ENCODE peak calls at places on chromosomes 2 and 18, in four cellular contexts. P is HepG2, Z is IMR-90, I is K562. Y is an unnamed sample.

GRCh38 chr2:136394136-136395060 is 276.4 kb upstream of the CXCR4 start:
- DNase-seq in P (no peak), Z (no peak), I (no peak), Y (no peak)

GRCh38 chr2:55776479-55776878 is 82.8 kb upstream of the PNPT1 start:
- DNase-seq in P (no peak), Z (no peak), I (no peak), Y (no peak)

GRCh38 chr2:191202881-191203397 is 42.3 kb upstream of the MYO1B start:
- DNase-seq in P (no peak), Z (peak), I (no peak), Y (no peak)

GRCh38 chr18:34794346-34794745 is 84.2 kb downstream of the DTNA start:
- DNase-seq in P (no peak), Z (no peak), I (no peak), Y (no peak)

GRCh38 chr2:71804251-71804650 is 343.4 kb downstream of the CYP26B1 start:
- DNase-seq in P (peak), Z (no peak), I (no peak), Y (no peak)

GRCh38 chr18:32378705-32379104 is 92.0 kb downstream of the GAREM1 start:
- DNase-seq in P (peak), Z (peak), I (no peak), Y (no peak)

GRCh38 chr2:10097352-10098148 is 17.3 kb upstream of the CYS1 start:
- DNase-seq in P (peak), Z (peak), I (peak), Y (peak)

GRCh38 chr2:45778720-45779171 is 127.3 kb downstream of the PRKCE start:
- DNase-seq in P (peak), Z (peak), I (peak), Y (peak)

GRCh38 chr2:234963785-234964615 is 12.2 kb downstream of the SH3BP4 start:
- DNase-seq in P (no peak), Z (peak), I (no peak), Y (no peak)

GRCh38 chr2:239921843-239922242 is 103.3 kb downstream of the NDUFA10 start:
- DNase-seq in P (no peak), Z (no peak), I (no peak), Y (no peak)

GRCh38 chr2:10947005-10947440 is 35.3 kb downstream of the KCNF1 start:
- DNase-seq in P (no peak), Z (peak), I (no peak), Y (no peak)

DNA sequence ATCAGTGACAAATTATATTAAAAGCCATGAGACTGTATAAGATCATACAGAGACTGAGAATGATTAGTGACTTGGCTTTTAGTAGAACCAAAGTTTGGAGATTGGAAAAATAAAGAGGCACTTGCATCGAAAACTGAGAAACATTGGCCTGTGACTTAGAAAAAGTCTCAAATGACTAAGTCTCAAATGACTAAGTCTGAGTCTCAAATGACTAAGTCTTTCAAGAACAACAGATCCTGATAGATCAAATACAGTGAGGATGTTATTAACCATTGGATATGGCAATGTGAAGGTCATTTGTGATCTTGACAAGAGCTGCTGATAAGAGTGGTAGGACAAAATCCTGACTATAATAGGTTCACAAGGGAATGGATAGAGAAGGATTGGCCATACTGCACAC is 135.5 kb upstream of the FANCL start:
- DNase-seq in P (no peak), Z (peak), I (no peak), Y (peak)
- TF ChIP-seq MAZ in P (no peak), Z (no peak), I (no peak), Y (no peak)

DNA sequence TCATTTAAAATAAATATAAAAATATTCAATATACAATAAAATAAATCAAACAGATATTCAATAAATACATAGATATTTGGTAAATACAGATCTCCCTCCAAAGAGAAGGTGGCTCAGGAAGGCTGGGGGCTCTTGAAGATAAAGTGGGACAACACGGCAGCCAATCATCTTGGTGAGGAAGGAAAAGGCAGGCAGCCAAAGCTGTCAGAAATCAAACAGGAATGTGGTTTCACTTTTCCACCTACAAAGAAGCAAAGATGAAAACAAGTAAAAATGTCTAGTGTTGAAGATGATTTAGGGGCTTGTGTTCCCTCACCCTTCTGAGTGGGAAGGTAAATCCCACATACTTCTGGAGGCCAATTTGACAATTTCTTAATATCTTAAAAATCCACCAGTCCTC is 85.7 kb downstream of the B3GNT2 start:
- DNase-seq in P (no peak), Z (no peak), I (no peak), Y (no peak)
- TF ChIP-seq MAZ in P (no peak), Z (no peak), I (no peak), Y (no peak)

DNA sequence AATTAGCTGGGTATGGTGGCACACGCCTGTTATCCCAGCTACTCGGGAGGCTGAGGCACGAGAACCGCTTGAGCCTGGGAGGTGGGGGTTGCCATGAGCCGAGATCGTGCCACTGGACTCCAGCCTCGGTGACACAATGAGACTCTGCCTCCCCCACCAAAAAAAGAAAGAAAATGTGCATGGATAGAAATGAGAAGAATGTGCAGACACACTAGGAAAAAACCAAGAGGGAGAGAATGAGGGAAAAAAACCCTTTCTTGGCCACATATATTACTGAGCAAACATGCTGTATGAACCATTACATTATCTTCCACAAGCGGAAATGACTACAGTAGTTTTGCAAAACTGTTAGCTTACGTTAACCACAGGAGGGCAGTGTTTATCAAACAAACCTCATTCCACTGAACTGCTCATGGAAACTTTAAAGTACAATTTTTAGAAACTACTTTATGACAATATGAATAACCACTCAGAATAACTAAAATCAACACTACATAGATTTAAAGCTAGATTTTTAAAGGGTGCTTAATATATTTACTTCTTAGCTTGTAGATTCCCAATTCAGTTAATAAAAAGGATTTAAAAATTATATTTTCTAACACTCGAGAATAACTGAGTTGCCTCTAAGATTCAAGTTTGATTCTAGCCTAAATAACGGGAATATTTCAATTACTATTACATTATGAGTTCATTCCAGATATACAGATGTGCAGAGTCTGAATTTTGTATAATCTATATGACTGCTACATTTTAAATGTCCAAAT is 26.4 kb downstream of the ASXL2 start:
- DNase-seq in P (peak), Z (peak), I (peak), Y (peak)
- TF ChIP-seq MAZ in P (no peak), Z (no peak), I (no peak), Y (no peak)

DNA sequence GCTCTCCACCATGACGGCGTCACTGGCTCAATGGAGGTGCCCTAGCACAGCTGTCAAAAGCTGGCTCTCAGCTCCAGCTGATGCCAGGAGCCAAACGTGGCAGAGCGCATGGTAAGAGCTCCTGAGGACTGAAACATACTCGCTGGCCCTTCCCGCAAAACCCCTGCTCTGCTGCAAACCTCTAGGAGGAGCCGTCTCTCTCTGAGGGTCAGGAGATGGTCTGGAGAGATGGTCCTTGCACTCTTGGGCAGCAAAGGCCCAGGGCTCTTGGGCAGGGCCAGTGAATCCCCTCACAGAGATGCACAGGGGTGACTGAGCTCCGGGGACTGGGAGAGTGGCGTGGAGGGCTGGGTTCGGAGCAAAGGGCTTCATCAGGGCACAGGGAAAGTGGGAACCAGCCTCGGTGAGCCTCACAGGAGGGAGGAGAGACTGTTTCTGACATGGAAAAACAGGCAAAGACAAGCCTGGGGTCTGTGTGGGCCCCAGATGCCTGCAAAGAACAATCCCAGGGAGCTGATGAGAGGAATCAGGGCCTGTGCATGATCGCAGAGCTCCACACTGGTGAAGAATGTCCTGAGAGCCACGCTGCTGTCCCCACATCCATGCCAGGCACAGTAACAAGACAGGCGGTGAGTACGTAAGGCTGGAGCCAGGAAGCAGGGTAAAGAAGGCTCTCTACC is 17.2 kb downstream of the SNORC start:
- DNase-seq in P (no peak), Z (no peak), I (no peak), Y (no peak)
- TF ChIP-seq MAZ in P (no peak), Z (no peak), I (no peak), Y (no peak)

GRCh38 chr2:39124770-39125075 is 3.9 kb upstream of the SOS1 start:
- DNase-seq in P (no peak), Z (no peak), I (peak), Y (no peak)
- TF ChIP-seq MAZ in P (no peak), Z (no peak), I (no peak), Y (no peak)

DNA sequence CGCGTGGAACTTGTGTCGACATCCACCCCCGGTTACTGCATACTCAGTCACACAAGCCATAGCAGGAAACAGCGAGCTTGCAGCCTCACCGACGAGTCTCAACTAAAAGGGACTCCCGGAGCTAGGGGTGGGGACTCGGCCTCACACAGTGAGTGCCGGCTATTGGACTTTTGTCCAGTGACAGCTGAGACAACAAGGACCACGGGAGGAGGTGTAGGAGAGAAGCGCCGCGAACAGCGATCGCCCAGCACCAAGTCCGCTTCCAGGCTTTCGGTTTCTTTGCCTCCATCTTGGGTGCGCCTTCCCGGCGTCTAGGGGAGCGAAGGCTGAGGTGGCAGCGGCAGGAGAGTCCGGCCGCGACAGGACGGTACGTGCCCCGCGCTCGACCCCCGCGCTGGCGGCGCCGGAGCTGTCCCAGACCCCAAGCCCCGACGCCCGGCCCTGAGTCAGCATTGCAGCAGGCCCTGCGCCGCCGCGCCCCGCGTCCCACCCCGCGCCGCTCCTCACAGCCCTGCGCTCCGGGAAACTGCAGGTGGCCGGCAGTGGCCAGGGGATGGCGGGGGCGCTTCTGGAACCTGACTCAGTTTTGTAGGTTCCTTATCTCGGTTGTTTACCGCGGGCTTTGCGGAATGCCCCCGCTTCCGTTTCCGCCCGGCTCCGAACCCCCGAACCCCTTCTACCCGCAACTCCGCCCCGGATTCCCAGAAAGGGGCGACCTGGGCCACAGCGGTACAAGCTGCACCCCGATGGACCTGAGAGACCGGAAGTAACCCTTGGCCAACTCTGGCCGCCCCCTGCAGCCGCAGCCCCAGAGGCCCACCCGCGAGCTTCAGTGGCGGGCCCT is at the start of gene CFLAR:
- DNase-seq in P (peak), Z (peak), I (peak), Y (peak)
- TF ChIP-seq MAZ in P (peak), Z (no peak), I (peak), Y (no peak)

Y was measured in A549.